ENCODE peak calls at places on chromosomes 16 and 17, in six cellular contexts. S is IMR-90, M is H9, V is mesendoderm, Q is H1, U is mesenchymal stem cell. O is an unnamed sample. For H3K4me1, the result is how much of the 10 kb centered on the place peaks cover.

GRCh38 chr17:72516772-72517399 is 396.1 kb downstream of the SOX9 start:
- DNase-seq in S (no peak), M (no peak), V (no peak), Q (no peak), U (no peak), O (no peak)

GRCh38 chr16:4760221-4760910 is 6.6 kb downstream of the ZNF500 start:
- DNase-seq in S (no peak), M (no peak), V (no peak), Q (no peak), U (no peak), O (no peak)

GRCh38 chr17:2108170-2108569 is 53.3 kb downstream of the HIC1 start:
- DNase-seq in S (peak), M (no peak), V (no peak), Q (no peak), U (no peak), O (no peak)

GRCh38 chr16:11296706-11297491 is 15.8 kb upstream of the PRM1 start:
- DNase-seq in S (no peak), M (no peak), V (no peak), Q (no peak), U (peak), O (no peak)

GRCh38 chr17:73151888-73152633 is 12.7 kb upstream of the SSTR2 start:
- DNase-seq in S (no peak), M (no peak), V (no peak), Q (no peak), U (no peak), O (no peak)

GRCh38 chr16:918068-918467 is 52.7 kb downstream of the LMF1 start:
- DNase-seq in S (peak), M (no peak), V (no peak), Q (no peak), U (no peak), O (no peak)

GRCh38 chr16:3485097-3485470 is 10.2 kb downstream of the C16orf90 start:
- DNase-seq in S (no peak), M (no peak), V (no peak), Q (no peak), U (no peak), O (no peak)

GRCh38 chr16:71564377-71564967 is 12.4 kb downstream of the TAT start:
- DNase-seq in S (no peak), M (no peak), V (no peak), Q (peak), U (no peak), O (no peak)

GRCh38 chr16:57555831-57556230 is 13.4 kb downstream of the ADGRG5 start:
- DNase-seq in S (no peak), M (no peak), V (no peak), Q (no peak), U (no peak), O (no peak)

GRCh38 chr16:56824335-56824734 is 40.7 kb upstream of the SLC12A3 start:
- DNase-seq in S (no peak), M (no peak), V (peak), Q (no peak), U (no peak), O (no peak)

GRCh38 chr16:71626018-71626857 is at the start of gene MARVELD3:
- DNase-seq in S (no peak), M (peak), V (peak), Q (peak), U (no peak), O (no peak)

GRCh38 chr17:69874220-69874670 is 200.8 kb upstream of the KCNJ16 start:
- DNase-seq in S (peak), M (no peak), V (peak), Q (no peak), U (peak), O (no peak)

GRCh38 chr17:56910509-56911235 is 3.2 kb downstream of the TRIM25 start:
- DNase-seq in S (no peak), M (no peak), V (no peak), Q (no peak), U (no peak), O (no peak)

GRCh38 chr17:59369026-59369724 is 37.7 kb downstream of the YPEL2 start:
- DNase-seq in S (no peak), M (no peak), V (no peak), Q (no peak), U (no peak), O (no peak)
- H3K4me1 ChIP-seq in S (under half), M (under half), V (under half), Q (under half), U (under half), O (half or more)

GRCh38 chr16:12413393-12413792 is 390.3 kb downstream of the CPPED1 start:
- DNase-seq in S (no peak), M (no peak), V (peak), Q (no peak), U (no peak), O (no peak)

GRCh38 chr16:12412890-12413289 is 390.8 kb downstream of the CPPED1 start:
- DNase-seq in S (no peak), M (no peak), V (no peak), Q (no peak), U (no peak), O (no peak)

GRCh38 chr16:12411521-12411920 is 392.2 kb downstream of the CPPED1 start:
- DNase-seq in S (no peak), M (no peak), V (no peak), Q (no peak), U (no peak), O (no peak)

GRCh38 chr16:12410842-12411490 is 392.7 kb downstream of the CPPED1 start:
- DNase-seq in S (no peak), M (no peak), V (no peak), Q (no peak), U (no peak), O (no peak)

DNA sequence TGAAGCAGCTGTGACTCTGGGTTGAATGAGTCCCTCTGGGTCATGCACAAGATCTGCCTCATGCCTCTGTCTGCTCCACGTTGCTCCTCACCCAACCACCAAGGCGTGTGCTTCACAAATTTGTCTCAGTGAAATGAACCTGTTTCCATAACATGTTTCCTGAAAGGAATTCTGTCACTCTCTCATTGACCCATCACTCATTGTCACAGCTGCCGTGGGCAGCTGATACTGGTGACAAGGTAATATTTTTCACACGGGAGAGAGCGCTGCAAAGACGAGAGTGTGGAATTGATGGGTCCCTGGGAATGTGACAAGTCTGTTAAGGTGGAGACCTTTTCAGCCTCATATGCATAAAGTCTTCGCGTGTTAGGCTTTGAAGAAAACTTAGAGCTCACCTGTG is 391.4 kb downstream of the CPPED1 start:
- DNase-seq in S (no peak), M (no peak), V (no peak), Q (no peak), U (no peak), O (no peak)
- H2BK15ac ChIP-seq in S (no peak), M (no peak), V (no peak), Q (no peak), U (no peak), O (no peak)

GRCh38 chr17:77616243-77616731 is 342.2 kb upstream of the TNRC6C start:
- DNase-seq in S (no peak), M (no peak), V (no peak), Q (no peak), U (no peak), O (no peak)
- H3K4me1 ChIP-seq in S (under half), M (under half), V (under half), Q (under half), U (under half), O (under half)

DNA sequence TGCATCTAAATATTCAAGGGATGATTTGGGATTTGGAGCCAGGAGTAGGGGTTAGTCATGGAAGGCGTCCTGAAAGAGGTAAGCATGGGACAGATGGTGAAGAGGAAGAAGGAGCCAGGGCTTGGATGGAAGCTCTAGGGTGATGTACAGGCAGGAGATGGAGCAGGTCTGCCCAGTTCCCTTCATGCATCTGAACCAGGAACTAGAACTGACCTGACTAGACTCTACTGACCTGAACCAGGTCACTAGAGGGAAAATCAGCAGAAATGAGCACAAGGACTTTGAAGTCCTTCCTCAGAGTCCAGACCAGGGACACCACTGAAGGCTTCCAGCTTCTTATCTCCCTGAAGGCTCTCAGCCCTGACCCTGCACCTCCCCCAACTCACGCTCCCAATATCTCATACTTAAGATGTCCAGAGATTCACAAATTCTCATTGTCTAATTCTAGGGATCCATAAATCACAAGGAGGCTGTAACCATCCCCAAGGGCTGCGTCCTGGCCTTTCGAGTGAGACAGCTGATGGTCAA is 8.3 kb downstream of the GSDMA start:
- DNase-seq in S (no peak), M (no peak), V (no peak), Q (no peak), U (no peak), O (no peak)
- H2BK15ac ChIP-seq in S (no peak), M (no peak), V (no peak), Q (no peak), U (no peak), O (no peak)

DNA sequence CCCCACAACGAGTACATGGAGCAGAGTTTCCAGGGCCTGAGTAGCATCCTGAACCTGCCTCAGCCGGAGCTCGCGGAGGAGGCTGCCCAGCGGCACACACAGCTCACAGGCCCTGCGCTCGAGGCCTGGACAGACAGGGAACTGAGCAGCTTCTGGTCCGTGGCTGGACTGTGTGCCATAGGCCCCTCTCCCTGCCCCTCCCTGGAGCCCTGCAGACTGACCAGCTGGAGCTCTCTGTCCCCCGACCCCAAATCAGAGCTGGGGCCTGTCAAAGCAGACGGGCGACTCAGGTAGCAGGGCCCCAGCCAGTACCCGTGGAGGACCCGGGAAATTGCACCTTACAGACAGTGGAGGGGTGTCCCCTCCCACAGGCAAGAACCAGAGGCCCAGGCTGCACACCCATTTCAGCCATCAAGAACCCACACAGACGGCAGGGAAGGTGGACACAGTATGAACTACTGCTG is 13.0 kb downstream of the MRPL27 start:
- DNase-seq in S (no peak), M (no peak), V (no peak), Q (no peak), U (no peak), O (no peak)
- H3K4me1 ChIP-seq in S (under half), M (under half), V (under half), Q (under half), U (under half), O (under half)

GRCh38 chr17:45838751-45839150 is 5.9 kb upstream of the SPPL2C start:
- DNase-seq in S (no peak), M (no peak), V (no peak), Q (no peak), U (no peak), O (no peak)
- H2BK15ac ChIP-seq in S (no peak), M (no peak), V (no peak), Q (no peak), U (no peak), O (no peak)

GRCh38 chr17:50348522-50349240 is 2.8 kb downstream of the XYLT2 start:
- DNase-seq in S (peak), M (peak), V (no peak), Q (no peak), U (peak), O (no peak)
- H3K4me1 ChIP-seq in S (under half), M (under half), V (under half), Q (under half), U (under half), O (under half)

DNA sequence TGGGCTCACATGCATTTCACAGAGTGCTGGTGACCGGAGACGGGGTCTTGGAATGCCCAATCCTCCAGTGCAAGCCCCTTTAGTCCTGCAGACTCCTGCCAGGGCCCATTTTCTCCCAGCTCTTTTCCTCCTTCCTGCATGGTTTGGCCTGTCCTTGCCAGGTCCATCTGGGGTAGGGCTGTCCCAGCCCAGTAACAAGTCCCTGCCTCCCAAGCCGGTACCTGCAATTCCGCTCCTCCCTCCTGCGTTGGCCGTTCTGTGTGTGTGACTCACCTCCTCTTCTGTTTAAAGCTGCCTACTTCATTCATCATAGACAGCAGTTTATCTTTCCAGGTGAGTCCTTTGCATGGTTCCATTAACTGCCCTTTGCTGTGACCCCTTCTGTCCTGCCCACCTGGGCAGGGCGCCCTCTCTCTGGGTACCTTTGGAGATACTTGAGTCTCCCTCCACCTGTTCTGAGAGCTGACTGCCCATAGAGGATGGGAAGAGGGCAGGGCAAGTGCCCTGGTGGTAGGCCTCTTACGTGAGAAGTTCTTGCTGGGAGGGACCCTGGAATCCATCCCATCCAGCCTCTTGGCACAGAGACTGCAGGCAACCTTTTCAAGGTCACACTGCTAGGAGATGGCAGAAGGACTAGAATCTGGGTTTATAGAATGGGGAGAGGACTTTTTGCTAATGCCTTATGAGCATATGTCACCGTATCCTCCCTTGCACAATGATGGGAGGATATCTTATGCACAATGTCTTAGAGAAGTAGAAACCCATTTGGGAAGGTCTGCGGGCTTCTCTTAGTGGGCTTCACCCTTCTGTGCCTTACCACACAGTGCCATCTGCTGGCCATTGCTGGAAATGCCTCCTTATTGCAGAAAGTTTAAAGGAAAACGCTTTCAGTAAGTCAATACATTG is 29.7 kb upstream of the LGALS9 start:
- DNase-seq in S (peak), M (peak), V (peak), Q (peak), U (peak), O (peak)
- H2BK15ac ChIP-seq in S (no peak), M (no peak), V (no peak), Q (no peak), U (no peak), O (no peak)

GRCh38 chr16:68085259-68086071 is at the start of gene NFATC3:
- DNase-seq in S (peak), M (peak), V (peak), Q (peak), U (peak), O (no peak)
- H3K4me1 ChIP-seq in S (under half), M (under half), V (under half), Q (under half), U (under half), O (under half)